ENCODE peak calls at places on chromosomes 12 and 14, in ten cellular contexts. A, K, H, G, X, E, V, U, S and M are unnamed samples. For H3K4me1, the result is how much of the 10 kb centered on the place peaks cover.

GRCh38 chr14:96442355-96442754 is 50.4 kb downstream of the AK7 start:
- DNase-seq in A (no peak), K (no peak), H (no peak), G (no peak), X (no peak), E (no peak), V (no peak), U (no peak), S (no peak), M (no peak)

GRCh38 chr14:75636100-75636692 is 24.5 kb downstream of the ERG28 start:
- DNase-seq in A (peak), K (no peak), H (no peak), G (no peak), X (no peak), E (no peak), V (no peak), U (no peak), S (no peak), M (no peak)

GRCh38 chr12:9064201-9064814 is 51.4 kb downstream of the A2M start:
- DNase-seq in A (peak), K (peak), H (peak), G (peak), X (peak), E (peak), V (peak), U (peak), S (peak), M (peak)

GRCh38 chr14:46048127-46048526 is 603.5 kb downstream of the RPL10L start:
- DNase-seq in A (peak), K (peak), H (no peak), G (no peak), X (no peak), E (peak), V (no peak), U (no peak), S (peak), M (peak)

GRCh38 chr12:22287776-22288621 is 46.5 kb downstream of the ST8SIA1 start:
- DNase-seq in A (peak), K (peak), H (no peak), G (no peak), X (no peak), E (no peak), V (no peak), U (no peak), S (no peak), M (no peak)

GRCh38 chr12:10366875-10367274 is 23.0 kb downstream of the KLRK1 start:
- DNase-seq in A (peak), K (peak), H (no peak), G (no peak), X (no peak), E (no peak), V (no peak), U (no peak), S (peak), M (no peak)

GRCh38 chr12:58416211-58416610 is 474.8 kb downstream of the ATP23 start:
- DNase-seq in A (peak), K (peak), H (no peak), G (no peak), X (no peak), E (no peak), V (no peak), U (no peak), S (peak), M (peak)

GRCh38 chr14:68857671-68858070 is 64.8 kb upstream of the ZFP36L1 start:
- DNase-seq in A (no peak), K (peak), H (no peak), G (no peak), X (no peak), E (no peak), V (no peak), U (no peak), S (no peak), M (no peak)

GRCh38 chr14:64919215-64919614 is 5.0 kb downstream of the CHURC1 start:
- DNase-seq in A (no peak), K (no peak), H (no peak), G (no peak), X (no peak), E (no peak), V (no peak), U (no peak), S (no peak), M (no peak)

GRCh38 chr12:109461049-109461845 is 15.9 kb downstream of the KCTD10 start:
- DNase-seq in A (peak), K (peak), H (no peak), G (no peak), X (peak), E (no peak), V (peak), U (peak), S (peak), M (no peak)

GRCh38 chr14:33837943-33838683 is 112.8 kb downstream of the EGLN3 start:
- DNase-seq in A (no peak), K (no peak), H (no peak), G (no peak), X (no peak), E (no peak), V (no peak), U (no peak), S (no peak), M (no peak)

GRCh38 chr12:53840316-53840715 is 88.5 kb upstream of the CISTR start:
- DNase-seq in A (no peak), K (no peak), H (no peak), G (no peak), X (no peak), E (no peak), V (no peak), U (no peak), S (no peak), M (no peak)

GRCh38 chr14:50015708-50016107 is 100.7 kb downstream of the VCPKMT start:
- DNase-seq in A (no peak), K (no peak), H (no peak), G (no peak), X (no peak), E (no peak), V (no peak), U (no peak), S (no peak), M (no peak)

GRCh38 chr14:64721391-64721791 is 17.2 kb downstream of the PLEKHG3 start:
- DNase-seq in A (no peak), K (peak), H (peak), G (peak), X (peak), E (peak), V (peak), U (peak), S (no peak), M (no peak)

GRCh38 chr12:103850429-103850828 is 9.4 kb upstream of the NT5DC3 start:
- DNase-seq in A (no peak), K (no peak), H (no peak), G (no peak), X (no peak), E (no peak), V (no peak), U (no peak), S (no peak), M (no peak)

GRCh38 chr12:93199831-93200236 is 177.9 kb upstream of the NUDT4 start:
- DNase-seq in A (peak), K (no peak), H (no peak), G (no peak), X (no peak), E (no peak), V (no peak), U (no peak), S (no peak), M (no peak)

GRCh38 chr14:71803539-71804260 is 128.5 kb upstream of the RGS6 start:
- DNase-seq in A (no peak), K (peak), H (no peak), G (no peak), X (no peak), E (no peak), V (no peak), U (no peak), S (peak), M (peak)

GRCh38 chr12:58086006-58086405 is 144.6 kb downstream of the ATP23 start:
- DNase-seq in A (no peak), K (no peak), H (no peak), G (no peak), X (no peak), E (no peak), V (no peak), U (no peak), S (no peak), M (no peak)

GRCh38 chr12:26488339-26488738 is 293.0 kb downstream of the SSPN start:
- DNase-seq in A (no peak), K (no peak), H (no peak), G (no peak), X (no peak), E (no peak), V (no peak), U (no peak), S (no peak), M (no peak)

GRCh38 chr14:81162941-81163340 is 57.8 kb downstream of the GTF2A1 start:
- DNase-seq in A (no peak), K (no peak), H (no peak), G (no peak), X (no peak), E (no peak), V (no peak), U (no peak), S (peak), M (peak)

GRCh38 chr14:70188608-70189540 is at the start of gene SLC8A3:
- DNase-seq in A (peak), K (peak), H (peak), G (no peak), X (no peak), E (peak), V (no peak), U (no peak), S (no peak), M (peak)

GRCh38 chr12:123444396-123445026 is 8.0 kb upstream of the RILPL2 start:
- DNase-seq in A (peak), K (peak), H (no peak), G (no peak), X (no peak), E (no peak), V (no peak), U (no peak), S (no peak), M (no peak)

GRCh38 chr12:15536446-15536845 is 214.1 kb downstream of the PTPRO start:
- DNase-seq in A (no peak), K (no peak), H (no peak), G (no peak), X (no peak), E (no peak), V (no peak), U (no peak), S (no peak), M (no peak)

GRCh38 chr12:22499445-22499844 is 44.9 kb downstream of the C2CD5 start:
- DNase-seq in A (no peak), K (no peak), H (no peak), G (no peak), X (no peak), E (no peak), V (no peak), U (no peak), S (no peak), M (no peak)

GRCh38 chr12:84676787-84677186 is 235.8 kb downstream of the SLC6A15 start:
- DNase-seq in A (no peak), K (no peak), H (no peak), G (no peak), X (no peak), E (no peak), V (no peak), U (no peak), S (peak), M (no peak)

GRCh38 chr12:98741615-98742265 is 96.7 kb downstream of the APAF1 start:
- DNase-seq in A (no peak), K (no peak), H (no peak), G (no peak), X (no peak), E (no peak), V (no peak), U (no peak), S (no peak), M (no peak)

GRCh38 chr12:99959549-99960170 is 25.1 kb downstream of the ANKS1B start:
- DNase-seq in A (peak), K (peak), H (no peak), G (no peak), X (no peak), E (no peak), V (no peak), U (no peak), S (peak), M (no peak)

GRCh38 chr12:116915326-116915725 is 4.6 kb downstream of the FBXW8 start:
- DNase-seq in A (no peak), K (no peak), H (no peak), G (no peak), X (no peak), E (no peak), V (no peak), U (no peak), S (no peak), M (no peak)
- H3K4me1 ChIP-seq in A (under half), K (under half), H (under half), G (under half), X (under half), E (half or more), V (under half), U (under half), S (half or more), M (under half)

GRCh38 chr12:106601548-106601947 is 18.7 kb downstream of the RFX4 start:
- DNase-seq in A (no peak), K (no peak), H (no peak), G (no peak), X (no peak), E (no peak), V (no peak), U (no peak), S (no peak), M (no peak)

GRCh38 chr12:106600503-106600902 is 17.7 kb downstream of the RFX4 start:
- DNase-seq in A (no peak), K (no peak), H (no peak), G (no peak), X (no peak), E (no peak), V (no peak), U (no peak), S (no peak), M (no peak)

GRCh38 chr12:106599302-106599701 is 16.5 kb downstream of the RFX4 start:
- DNase-seq in A (no peak), K (no peak), H (no peak), G (no peak), X (no peak), E (no peak), V (no peak), U (no peak), S (no peak), M (no peak)

GRCh38 chr12:106602071-106602470 is 19.3 kb downstream of the RFX4 start:
- DNase-seq in A (no peak), K (no peak), H (no peak), G (no peak), X (no peak), E (no peak), V (no peak), U (no peak), S (no peak), M (no peak)

GRCh38 chr12:106601031-106601430 is 18.2 kb downstream of the RFX4 start:
- DNase-seq in A (no peak), K (no peak), H (no peak), G (no peak), X (no peak), E (no peak), V (no peak), U (no peak), S (no peak), M (no peak)
- H3K4me1 ChIP-seq in A (under half), K (under half), H (under half), G (under half), X (under half), E (under half), V (under half), U (under half), S (under half), M (under half)

DNA sequence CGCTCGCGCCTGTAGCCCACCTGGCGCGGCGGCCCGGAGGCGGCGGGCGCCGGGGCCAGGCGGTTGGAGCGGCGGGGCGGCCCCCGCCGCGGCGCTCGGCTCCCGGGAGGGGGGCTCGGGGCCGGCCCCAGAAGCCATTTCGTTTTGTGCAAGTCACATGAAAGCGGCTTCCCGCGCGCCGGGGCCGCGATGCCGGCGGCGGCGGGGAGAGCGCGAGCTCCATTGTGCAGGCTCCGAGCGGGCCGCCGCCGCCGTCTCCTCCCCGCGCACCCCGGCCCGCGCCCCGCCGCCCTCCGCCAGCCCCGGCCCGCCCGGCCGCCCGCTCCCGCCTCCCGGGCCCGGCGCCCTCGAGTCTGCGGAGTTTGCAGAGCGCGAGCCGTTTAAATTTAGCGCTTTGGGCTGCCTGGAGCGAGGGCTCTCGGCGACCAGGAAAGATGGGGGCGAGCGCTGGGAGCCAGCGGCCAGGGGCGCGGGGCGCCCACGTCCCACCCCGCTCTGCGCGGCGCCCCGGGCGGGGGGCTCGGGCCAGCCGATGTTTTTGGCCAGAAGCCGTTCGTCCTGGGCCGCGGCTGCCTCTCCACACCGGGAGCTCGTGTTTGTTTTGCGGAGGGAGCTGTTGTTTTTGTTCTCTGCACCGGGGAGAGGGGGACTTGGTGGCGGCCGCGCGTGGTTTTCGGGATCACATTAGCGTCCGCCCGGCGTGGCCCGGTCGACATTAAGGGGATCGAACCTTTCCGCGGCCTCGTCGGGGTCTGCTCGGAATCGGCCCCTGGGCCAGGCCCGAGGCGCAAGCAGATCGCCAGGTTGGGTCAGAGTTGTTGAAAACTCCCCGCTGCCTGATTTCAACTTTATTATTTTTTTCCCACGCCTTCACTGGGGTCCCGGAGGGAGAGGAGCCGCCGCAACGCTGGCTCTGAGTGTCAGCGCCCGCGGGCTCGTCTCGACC is 982 bp downstream of the BCL7A start:
- DNase-seq in A (no peak), K (no peak), H (no peak), G (no peak), X (no peak), E (peak), V (no peak), U (no peak), S (peak), M (no peak)
- H3K4me1 ChIP-seq in A (under half), K (under half), H (under half), G (under half), X (under half), E (under half), V (under half), U (under half), S (under half), M (under half)

GRCh38 chr12:3216097-3216496 is 138.9 kb downstream of the TSPAN9 start:
- DNase-seq in A (no peak), K (no peak), H (no peak), G (no peak), X (no peak), E (no peak), V (no peak), U (no peak), S (no peak), M (no peak)
- H3K4me1 ChIP-seq in A (under half), K (under half), H (under half), G (under half), X (under half), E (under half), V (under half), U (under half), S (under half), M (under half)

DNA sequence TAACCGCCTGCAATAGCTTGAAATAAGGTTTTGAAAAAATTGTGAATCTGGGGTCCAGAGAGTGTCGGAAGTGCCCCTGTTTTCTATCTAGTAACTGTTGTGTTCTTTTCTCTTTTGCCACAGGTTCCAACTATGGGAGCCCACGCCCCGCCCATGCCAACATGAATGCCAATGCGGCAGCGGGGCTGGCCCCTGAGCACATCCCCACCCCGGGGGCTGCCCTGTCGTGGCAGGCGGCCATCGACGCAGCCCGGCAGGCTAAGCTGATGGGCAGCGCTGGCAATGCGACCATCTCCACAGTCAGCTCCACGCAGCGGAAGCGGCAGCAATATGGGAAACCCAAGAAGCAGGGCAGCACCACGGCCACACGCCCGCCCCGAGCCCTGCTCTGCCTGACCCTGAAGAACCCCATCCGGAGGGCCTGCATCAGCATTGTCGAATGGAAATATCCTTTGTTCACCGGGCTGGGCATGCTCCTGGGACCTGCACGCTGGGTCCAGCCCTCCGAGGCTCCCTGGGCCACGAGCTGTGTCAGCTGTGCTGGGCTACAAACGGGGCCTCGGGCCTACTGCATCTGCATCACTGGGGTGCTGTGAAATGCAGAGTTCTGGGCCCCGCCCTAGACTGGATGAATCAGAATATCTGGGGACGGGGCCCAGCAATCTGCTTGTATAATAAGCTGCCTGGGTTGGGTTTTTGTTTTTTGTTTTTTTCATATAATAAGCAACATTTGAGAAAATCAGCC is 62.5 kb downstream of the CACNA1C start:
- DNase-seq in A (no peak), K (no peak), H (no peak), G (no peak), X (no peak), E (no peak), V (no peak), U (no peak), S (no peak), M (no peak)
- H3K4me1 ChIP-seq in A (under half), K (under half), H (under half), G (under half), X (under half), E (half or more), V (under half), U (under half), S (under half), M (under half)

DNA sequence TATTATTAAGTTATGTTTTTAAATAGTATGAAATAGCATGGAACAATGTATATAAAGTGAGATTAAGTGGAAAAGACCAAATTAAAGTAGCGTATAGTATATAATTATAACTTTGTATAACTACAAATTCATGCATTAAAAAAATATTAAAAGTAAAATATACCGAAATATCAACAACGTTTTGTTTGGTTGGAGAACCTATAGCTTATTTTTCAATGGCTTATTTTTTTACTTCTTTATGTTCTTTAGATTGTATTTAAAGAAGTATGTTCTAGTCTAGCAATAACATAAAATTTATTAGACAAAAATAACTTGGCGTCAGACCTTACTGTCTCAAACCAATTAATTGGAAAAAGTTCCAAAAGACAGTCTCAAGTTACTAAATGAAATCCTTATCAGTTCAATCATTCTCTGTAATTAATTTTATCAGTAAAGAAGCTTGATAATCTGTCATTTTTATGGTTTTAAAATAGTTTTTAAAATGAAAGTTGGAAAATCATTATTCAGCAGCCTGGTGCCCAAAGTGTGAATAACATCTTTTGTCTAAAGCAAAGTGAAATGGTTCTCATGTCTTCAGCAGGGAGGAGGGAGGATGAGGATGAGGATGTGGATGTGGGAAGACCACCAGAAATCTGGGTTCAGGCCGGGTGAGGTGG is 46.7 kb downstream of the IRAK3 start:
- DNase-seq in A (peak), K (no peak), H (no peak), G (no peak), X (no peak), E (no peak), V (no peak), U (no peak), S (no peak), M (peak)
- H3K4me1 ChIP-seq in A (under half), K (under half), H (under half), G (under half), X (under half), E (under half), V (under half), U (under half), S (under half), M (under half)

GRCh38 chr12:44019118-44019517 is 183.2 kb downstream of the TMEM117 start:
- DNase-seq in A (no peak), K (no peak), H (no peak), G (no peak), X (no peak), E (no peak), V (no peak), U (no peak), S (peak), M (no peak)

GRCh38 chr12:44021471-44021971 is 185.6 kb downstream of the TMEM117 start:
- DNase-seq in A (no peak), K (no peak), H (no peak), G (no peak), X (no peak), E (no peak), V (no peak), U (no peak), S (no peak), M (no peak)
- H3K4me1 ChIP-seq in A (under half), K (under half), H (under half), G (under half), X (under half), E (under half), V (under half), U (under half), S (under half), M (under half)